ENCODE peak calls at places on chromosomes 5 and 9, in five cellular contexts. V, S, Q, O and J are unnamed samples.

GRCh38 chr5:133233616-133234015 is 181.8 kb downstream of the HSPA4 start:
- DNase-seq in S (no peak), Q (no peak), V (no peak), O (no peak), J (no peak)

GRCh38 chr9:105242062-105242461 is 2.4 kb upstream of the SLC44A1 start:
- DNase-seq in Q (no peak), S (no peak), O (no peak), V (no peak), J (no peak)

GRCh38 chr5:77679791-77680190 is 41.3 kb upstream of the OTP start:
- DNase-seq in O (no peak), S (no peak), V (no peak), Q (no peak), J (no peak)

GRCh38 chr5:140259509-140259908 is 43.4 kb downstream of the PFDN1 start:
- DNase-seq in Q (no peak), S (no peak), V (no peak), O (no peak), J (no peak)

GRCh38 chr9:35258665-35259474 is 97.1 kb downstream of the UNC13B start:
- DNase-seq in Q (peak), S (peak), O (peak), V (peak), J (peak)

GRCh38 chr9:2234371-2234893 is 219.3 kb downstream of the SMARCA2 start:
- DNase-seq in V (no peak), S (no peak), O (no peak), Q (no peak), J (peak)

GRCh38 chr5:147685991-147686390 is 96.5 kb downstream of the JAKMIP2 start:
- DNase-seq in O (no peak), Q (no peak), S (no peak), V (no peak), J (no peak)

GRCh38 chr9:136117291-136118060 is 1.2 kb downstream of the TMEM250 start:
- DNase-seq in V (no peak), O (no peak), Q (no peak), S (no peak), J (peak)

GRCh38 chr9:95242613-95243012 is 74.9 kb downstream of the FANCC start:
- DNase-seq in O (no peak), Q (no peak), V (no peak), S (no peak), J (no peak)

GRCh38 chr5:72363146-72363802 is 43.1 kb downstream of the PTCD2 start:
- DNase-seq in S (no peak), O (no peak), V (peak), Q (no peak), J (no peak)

GRCh38 chr5:85614482-85614881 is 1003.3 kb upstream of the COX7C start:
- DNase-seq in S (no peak), O (no peak), V (no peak), Q (no peak), J (no peak)